ENCODE peak calls at places on chromosomes 7 and 10, in ten cellular contexts. H, T, V, G, Y, R, S, L, N and W are unnamed samples.

GRCh38 chr10:110992011-110992800 is 72.8 kb downstream of the SHOC2 start:
- DNase-seq in H (peak), T (no peak), V (no peak), G (no peak), Y (no peak), R (no peak), S (no peak), L (no peak), N (no peak), W (no peak)

GRCh38 chr7:2072042-2072441 is 160.7 kb downstream of the MAD1L1 start:
- DNase-seq in H (no peak), T (peak), V (no peak), G (no peak), Y (no peak), R (no peak), S (no peak), L (no peak), N (no peak), W (no peak)

GRCh38 chr7:34296663-34297062 is 361.4 kb upstream of the NPSR1 start:
- DNase-seq in H (peak), T (no peak), V (no peak), G (no peak), Y (no peak), R (no peak), S (no peak), L (no peak), N (no peak), W (no peak)

GRCh38 chr10:32650246-32650655 is 204.3 kb downstream of the CCDC7 start:
- DNase-seq in H (no peak), T (no peak), V (no peak), G (no peak), Y (no peak), R (no peak), S (no peak), L (no peak), N (peak), W (no peak)

GRCh38 chr7:129262333-129262732 is 37.5 kb downstream of the AHCYL2 start:
- DNase-seq in H (no peak), T (no peak), V (no peak), G (no peak), Y (no peak), R (no peak), S (no peak), L (no peak), N (peak), W (no peak)

GRCh38 chr7:102101111-102101551 is 185.5 kb upstream of the SH2B2 start:
- DNase-seq in H (no peak), T (no peak), V (no peak), G (no peak), Y (no peak), R (peak), S (no peak), L (no peak), N (no peak), W (no peak)

GRCh38 chr7:143393267-143394041 is 12.3 kb downstream of the ZYX start:
- DNase-seq in H (peak), T (no peak), V (peak), G (no peak), Y (peak), R (no peak), S (no peak), L (no peak), N (no peak), W (no peak)

GRCh38 chr10:70890917-70891431 is 2.6 kb upstream of the PCBD1 start:
- DNase-seq in H (no peak), T (no peak), V (peak), G (no peak), Y (peak), R (no peak), S (peak), L (no peak), N (no peak), W (no peak)

GRCh38 chr10:55410415-55410885 is 609.4 kb upstream of the PCDH15 start:
- DNase-seq in H (no peak), T (no peak), V (peak), G (no peak), Y (peak), R (no peak), S (peak), L (no peak), N (peak), W (no peak)

GRCh38 chr10:2081501-2081900 is 344.2 kb upstream of the ADARB2 start:
- DNase-seq in H (no peak), T (no peak), V (no peak), G (no peak), Y (no peak), R (no peak), S (no peak), L (no peak), N (no peak), W (no peak)

GRCh38 chr10:6035101-6035834 is 26.9 kb downstream of the IL2RA start:
- DNase-seq in H (no peak), T (no peak), V (no peak), G (no peak), Y (no peak), R (peak), S (no peak), L (no peak), N (no peak), W (no peak)

GRCh38 chr7:135666836-135667235 is 4.5 kb downstream of the STMP1 start:
- DNase-seq in H (no peak), T (no peak), V (no peak), G (no peak), Y (no peak), R (no peak), S (no peak), L (no peak), N (peak), W (no peak)

GRCh38 chr10:16770646-16771045 is 46.6 kb downstream of the RSU1 start:
- DNase-seq in H (no peak), T (no peak), V (no peak), G (no peak), Y (no peak), R (no peak), S (no peak), L (no peak), N (no peak), W (no peak)

GRCh38 chr10:132375116-132375794 is 21.7 kb upstream of the PWWP2B start:
- DNase-seq in H (no peak), T (no peak), V (peak), G (no peak), Y (no peak), R (peak), S (no peak), L (peak), N (peak), W (no peak)

GRCh38 chr7:107680478-107680877 is 19.9 kb downstream of the SLC26A4 start:
- DNase-seq in H (no peak), T (no peak), V (no peak), G (no peak), Y (no peak), R (no peak), S (no peak), L (no peak), N (no peak), W (no peak)

GRCh38 chr7:109295158-109295557 is 725.5 kb downstream of the DNAJB9 start:
- DNase-seq in H (no peak), T (no peak), V (no peak), G (no peak), Y (no peak), R (no peak), S (no peak), L (no peak), N (no peak), W (no peak)

GRCh38 chr7:131890191-131890590 is 333.8 kb upstream of the PODXL start:
- DNase-seq in H (no peak), T (no peak), V (no peak), G (no peak), Y (no peak), R (no peak), S (no peak), L (no peak), N (peak), W (no peak)

GRCh38 chr10:79347894-79348639 is 798 bp downstream of the PPIF start:
- DNase-seq in H (peak), T (peak), V (peak), G (peak), Y (peak), R (peak), S (peak), L (peak), N (peak), W (peak)

GRCh38 chr10:97005349-97005748 is 173.3 kb downstream of the LCOR start:
- DNase-seq in H (no peak), T (no peak), V (no peak), G (no peak), Y (no peak), R (no peak), S (no peak), L (no peak), N (no peak), W (no peak)

GRCh38 chr7:121519548-121520521 is 123.7 kb upstream of the FAM3C start:
- DNase-seq in H (no peak), T (no peak), V (peak), G (no peak), Y (no peak), R (no peak), S (no peak), L (no peak), N (no peak), W (no peak)

GRCh38 chr7:80943342-80943741 is 24.5 kb upstream of the SEMA3C start:
- DNase-seq in H (no peak), T (no peak), V (no peak), G (no peak), Y (no peak), R (no peak), S (no peak), L (no peak), N (no peak), W (no peak)

GRCh38 chr10:68602434-68602833 is 42.3 kb downstream of the TET1 start:
- DNase-seq in H (no peak), T (no peak), V (no peak), G (no peak), Y (no peak), R (no peak), S (no peak), L (no peak), N (no peak), W (no peak)

GRCh38 chr10:49562893-49563292 is 24.0 kb upstream of the ERCC6 start:
- DNase-seq in H (peak), T (no peak), V (no peak), G (no peak), Y (no peak), R (no peak), S (no peak), L (no peak), N (no peak), W (no peak)

GRCh38 chr10:119651514-119652327 is 541 bp downstream of the BAG3 start:
- DNase-seq in H (no peak), T (no peak), V (no peak), G (no peak), Y (peak), R (peak), S (no peak), L (peak), N (peak), W (no peak)

GRCh38 chr10:47082055-47082784 is 171.0 kb downstream of the PTPN20 start:
- DNase-seq in H (no peak), T (no peak), V (no peak), G (no peak), Y (no peak), R (peak), S (no peak), L (peak), N (no peak), W (no peak)

GRCh38 chr10:118729200-118729599 is 25.6 kb downstream of the CACUL1 start:
- DNase-seq in H (no peak), T (no peak), V (no peak), G (no peak), Y (no peak), R (no peak), S (no peak), L (no peak), N (no peak), W (no peak)

GRCh38 chr10:63521389-63522128 is at the start of gene REEP3:
- DNase-seq in H (peak), T (peak), V (peak), G (peak), Y (peak), R (peak), S (peak), L (peak), N (peak), W (peak)

GRCh38 chr7:28685660-28686417 is 272.3 kb downstream of the TRIL start:
- DNase-seq in H (peak), T (no peak), V (peak), G (peak), Y (peak), R (peak), S (peak), L (peak), N (peak), W (peak)

GRCh38 chr10:130746311-130746710 is 565.2 kb downstream of the TCERG1L start:
- DNase-seq in H (no peak), T (no peak), V (no peak), G (no peak), Y (no peak), R (peak), S (no peak), L (no peak), N (no peak), W (no peak)

GRCh38 chr7:30157217-30157616 is 22.4 kb downstream of the MTURN start:
- DNase-seq in H (no peak), T (no peak), V (no peak), G (no peak), Y (no peak), R (no peak), S (no peak), L (no peak), N (no peak), W (no peak)

GRCh38 chr10:3781458-3782098 is 3.4 kb downstream of the KLF6 start:
- DNase-seq in H (peak), T (no peak), V (no peak), G (no peak), Y (peak), R (no peak), S (no peak), L (no peak), N (peak), W (no peak)

GRCh38 chr10:3779146-3779707 is 5.8 kb downstream of the KLF6 start:
- DNase-seq in H (peak), T (no peak), V (no peak), G (no peak), Y (peak), R (no peak), S (no peak), L (no peak), N (no peak), W (no peak)

GRCh38 chr10:3778708-3779108 is 6.3 kb downstream of the KLF6 start:
- DNase-seq in H (peak), T (no peak), V (no peak), G (no peak), Y (no peak), R (no peak), S (no peak), L (no peak), N (no peak), W (no peak)

GRCh38 chr10:3780766-3781457 is 4.1 kb downstream of the KLF6 start:
- DNase-seq in H (peak), T (no peak), V (no peak), G (no peak), Y (peak), R (no peak), S (no peak), L (no peak), N (no peak), W (no peak)

DNA sequence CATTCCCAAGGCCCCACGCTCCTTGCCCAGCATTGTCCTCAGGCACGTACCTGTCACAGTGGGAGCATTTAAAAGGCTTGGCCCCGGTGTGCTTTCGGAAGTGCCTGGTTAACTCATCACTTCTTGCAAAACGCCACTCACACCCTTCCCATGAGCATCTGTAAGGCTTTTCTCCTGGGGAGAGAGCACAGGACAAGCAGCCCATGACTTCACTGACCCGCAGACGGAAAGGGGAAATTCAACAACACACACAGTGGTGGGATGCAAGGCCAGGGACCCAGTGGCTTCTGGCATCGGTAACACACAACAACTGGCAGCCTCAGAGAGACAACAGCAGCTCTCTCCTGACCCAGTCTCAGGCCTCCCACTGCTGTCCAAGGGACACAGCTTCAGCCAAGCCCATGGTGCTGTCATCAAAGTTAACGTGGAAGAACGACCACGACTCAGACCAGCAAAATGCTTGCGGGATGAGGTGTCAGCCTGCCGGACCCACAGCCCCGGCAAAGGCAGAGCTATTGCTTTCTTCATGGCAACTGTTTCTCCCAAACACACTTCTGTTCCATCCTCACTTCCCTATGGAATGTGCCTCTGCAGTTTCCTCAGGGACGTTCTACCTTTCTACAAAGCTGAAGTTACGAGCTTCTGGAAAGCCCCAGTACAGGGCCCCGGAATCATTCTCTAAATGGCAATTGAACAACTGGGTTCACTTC is 4.8 kb downstream of the KLF6 start:
- DNase-seq in H (peak), T (no peak), V (no peak), G (no peak), Y (peak), R (no peak), S (no peak), L (no peak), N (no peak), W (no peak)
- TF ChIP-seq POLR2A in H (peak), T (peak), V (no peak), G (no peak), Y (peak), R (no peak), S (no peak), L (peak), N (no peak), W (no peak)

GRCh38 chr10:124375353-124375614 is 43.4 kb downstream of the OAT start:
- DNase-seq in H (no peak), T (no peak), V (no peak), G (no peak), Y (no peak), R (no peak), S (no peak), L (no peak), N (no peak), W (no peak)
- TF ChIP-seq POLR2A in H (no peak), T (no peak), V (no peak), G (no peak), Y (no peak), R (no peak), S (no peak), L (no peak), N (no peak), W (no peak)

GRCh38 chr10:45464958-45465567 is 91.0 kb downstream of the ALOX5 start:
- DNase-seq in H (peak), T (no peak), V (peak), G (peak), Y (peak), R (no peak), S (peak), L (peak), N (peak), W (peak)

GRCh38 chr10:45457487-45457886 is 83.5 kb downstream of the ALOX5 start:
- DNase-seq in H (no peak), T (no peak), V (no peak), G (no peak), Y (no peak), R (no peak), S (no peak), L (no peak), N (no peak), W (no peak)

GRCh38 chr10:45460235-45460878 is 86.3 kb downstream of the ALOX5 start:
- DNase-seq in H (no peak), T (no peak), V (no peak), G (no peak), Y (no peak), R (no peak), S (no peak), L (no peak), N (peak), W (no peak)

GRCh38 chr10:45463244-45464116 is 89.5 kb downstream of the ALOX5 start:
- DNase-seq in H (peak), T (no peak), V (no peak), G (no peak), Y (no peak), R (no peak), S (no peak), L (no peak), N (peak), W (no peak)

DNA sequence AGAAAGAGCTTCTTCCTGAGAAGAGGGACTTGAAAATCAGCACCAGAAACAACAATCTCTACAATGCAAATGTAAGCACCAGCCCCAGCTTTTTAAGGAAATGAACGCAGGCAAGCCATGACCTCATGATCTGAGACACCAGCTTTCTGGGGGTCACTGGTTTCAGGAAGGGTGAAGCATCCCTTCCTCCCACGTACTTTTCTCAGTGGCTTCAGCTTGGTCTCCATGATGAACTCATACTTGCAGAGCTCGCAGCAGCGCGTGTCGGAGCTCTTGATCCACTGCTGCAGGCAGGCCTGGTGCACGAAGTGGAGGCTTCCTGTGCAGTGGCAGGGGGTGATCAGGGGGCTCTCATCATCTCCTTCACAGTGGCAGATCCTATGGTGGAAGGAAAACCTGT is 87.0 kb downstream of the ALOX5 start:
- DNase-seq in H (peak), T (peak), V (no peak), G (no peak), Y (no peak), R (no peak), S (no peak), L (no peak), N (peak), W (no peak)
- TF ChIP-seq POLR2A in H (no peak), T (peak), V (no peak), G (no peak), Y (no peak), R (no peak), S (no peak), L (no peak), N (no peak), W (no peak)

GRCh38 chr7:77699056-77699455 is 2.8 kb downstream of the RSBN1L start:
- DNase-seq in H (no peak), T (peak), V (no peak), G (no peak), Y (no peak), R (no peak), S (no peak), L (no peak), N (no peak), W (no peak)

GRCh38 chr7:77696643-77697534 is 630 bp downstream of the RSBN1L start:
- DNase-seq in H (peak), T (no peak), V (peak), G (peak), Y (peak), R (peak), S (peak), L (peak), N (peak), W (no peak)

GRCh38 chr7:77696057-77696642 is at the start of gene RSBN1L:
- DNase-seq in H (peak), T (peak), V (peak), G (peak), Y (peak), R (peak), S (peak), L (peak), N (peak), W (peak)

GRCh38 chr7:77698042-77698625 is 1.9 kb downstream of the RSBN1L start:
- DNase-seq in H (no peak), T (no peak), V (no peak), G (no peak), Y (no peak), R (no peak), S (no peak), L (no peak), N (peak), W (no peak)

DNA sequence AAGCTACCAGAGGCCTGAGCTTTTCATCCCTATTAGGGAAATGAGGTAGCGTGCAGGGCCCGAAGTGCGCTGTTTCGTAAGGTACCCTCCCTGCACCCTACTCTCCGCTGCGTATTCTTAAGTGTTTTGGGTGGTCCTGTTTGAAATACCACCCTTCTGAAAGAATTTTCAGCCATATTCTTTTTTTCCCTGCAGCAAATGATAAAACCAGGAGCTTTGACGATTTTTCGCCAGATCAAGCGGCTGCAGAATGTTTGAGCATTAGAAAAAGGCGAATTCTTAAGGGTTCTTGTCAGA is 1.2 kb downstream of the RSBN1L start:
- DNase-seq in H (no peak), T (no peak), V (no peak), G (no peak), Y (peak), R (no peak), S (no peak), L (no peak), N (peak), W (no peak)
- TF ChIP-seq POLR2A in H (no peak), T (no peak), V (no peak), G (no peak), Y (no peak), R (no peak), S (no peak), L (no peak), N (no peak), W (no peak)